ENCODE peak calls at places on chromosomes 11 and 22, in four cellular contexts. P is stimulated activated CD4-positive, alpha-beta T cell treated with anti-CD3 and anti-CD28 coated beads, Interleukin-1b, Interleukin-23, amount 100 ng/mL, for 48 hours; K is psoas muscle; X is germinal center. U is an unnamed sample.

GRCh38 chr11:73980001-73980960 is 2.4 kb downstream of the UCP2 start:
- DNase-seq in K (peak; percentile 63), X (peak; percentile 91), P (peak; percentile 76), U (peak; percentile 83)

GRCh38 chr11:12050911-12051667 is 42.7 kb upstream of the DKK3 start:
- DNase-seq in K (no peak), P (no peak), X (no peak), U (no peak)

GRCh38 chr11:124581817-124582216 is 12.0 kb downstream of the OR8A1 start:
- DNase-seq in X (no peak), K (no peak), P (no peak), U (no peak)

GRCh38 chr11:45097721-45098493 is 48.5 kb upstream of the PRDM11 start:
- DNase-seq in P (no peak), X (peak; percentile 39), K (no peak), U (peak; percentile 57)

GRCh38 chr22:25334091-25334490 is 114.7 kb downstream of the CRYBB2 start:
- DNase-seq in P (peak; percentile 67), X (peak; percentile 18), K (peak; percentile 62), U (peak; percentile 73)

GRCh38 chr11:47560431-47560830 is 5.0 kb upstream of the PTPMT1 start:
- DNase-seq in X (no peak), K (no peak), P (no peak), U (no peak)

GRCh38 chr11:45994421-45995341 is 72.2 kb downstream of the LARGE2 start:
- DNase-seq in K (no peak), X (no peak), P (no peak), U (no peak)

GRCh38 chr11:12802418-12803085 is 128.3 kb downstream of the TEAD1 start:
- DNase-seq in K (no peak), P (peak; percentile 8), X (no peak), U (peak; percentile 86)

GRCh38 chr11:72278911-72279310 is 34.9 kb upstream of the PHOX2A start:
- DNase-seq in P (no peak), X (no peak), K (no peak), U (no peak)

GRCh38 chr22:20296598-20296997 is 23.3 kb downstream of the DGCR6L start:
- DNase-seq in K (no peak), P (no peak), X (no peak), U (no peak)

GRCh38 chr11:34192481-34193401 is 87.3 kb downstream of the NAT10 start:
- DNase-seq in K (peak; percentile 75), P (peak; percentile 53), X (no peak), U (peak; percentile 29)

GRCh38 chr11:74902342-74902741 is 46.5 kb downstream of the XRRA1 start:
- DNase-seq in P (no peak), K (no peak), X (no peak), U (no peak)

GRCh38 chr22:21735198-21736083 is at the start of gene YPEL1:
- DNase-seq in P (peak; percentile 93), K (peak; percentile 98), X (peak; percentile 97), U (peak; percentile 97)

GRCh38 chr11:62909107-62909894 is 11.9 kb downstream of the CHRM1 start:
- DNase-seq in X (peak; percentile 54), K (peak; percentile 75), P (no peak), U (peak; percentile 83)

GRCh38 chr11:704799-705645 is 1.0 kb upstream of the EPS8L2 start:
- DNase-seq in X (no peak), K (no peak), P (no peak), U (peak; percentile 85)

U was measured in left colon.